ENCODE peak calls at places on chromosomes 3 and 15, in six cellular contexts. S is body of pancreas, W is psoas muscle, F is foreskin keratinocyte, Q is left ventricle myocardium inferior, B is uterus. P is an unnamed sample.
A peak's percentile ranks its signal among the peaks of the same experiment; 100 is the strongest.

GRCh38 chr15:82551646-82552247 is 11.5 kb upstream of the RPS17 start:
- DNase-seq in S (no peak), F (peak; percentile 85), Q (no peak), B (no peak), W (no peak), P (no peak)

GRCh38 chr15:32688151-32688639 is 29.6 kb upstream of the GREM1 start:
- DNase-seq in W (no peak), F (peak; percentile 85), B (no peak), S (peak; percentile 75), Q (no peak), P (no peak)

GRCh38 chr3:159711560-159712333 is 276.9 kb upstream of the IL12A start:
- DNase-seq in S (no peak), W (peak; percentile 17), Q (peak; percentile 22), F (peak; percentile 77), B (peak; percentile 17), P (no peak)

GRCh38 chr3:45179163-45179562 is 33.0 kb upstream of the CDCP1 start:
- DNase-seq in Q (no peak), W (no peak), S (no peak), B (no peak), F (no peak), P (no peak)

GRCh38 chr3:141072950-141073349 is 21.8 kb downstream of the SPSB4 start:
- DNase-seq in B (no peak), Q (no peak), S (no peak), F (no peak), W (no peak), P (no peak)

GRCh38 chr3:124203292-124203691 is 211.4 kb upstream of the ROPN1 start:
- DNase-seq in F (no peak), S (no peak), Q (no peak), B (no peak), W (no peak), P (no peak)

GRCh38 chr15:77784361-77785292 is 151.9 kb upstream of the LINGO1 start:
- DNase-seq in F (no peak), W (no peak), B (no peak), Q (no peak), S (no peak), P (no peak)

GRCh38 chr3:33636125-33636855 is 81.8 kb downstream of the CLASP2 start:
- DNase-seq in W (no peak), B (no peak), Q (no peak), F (peak; percentile 22), S (no peak), P (no peak)

GRCh38 chr3:168322941-168323340 is 227.2 kb upstream of the GOLIM4 start:
- DNase-seq in Q (no peak), B (no peak), S (no peak), W (no peak), F (no peak), P (no peak)

GRCh38 chr3:59212128-59212764 is 162.4 kb upstream of the CFAP20DC start:
- DNase-seq in S (no peak), Q (no peak), B (no peak), F (peak; percentile 67), W (no peak), P (no peak)
- H3K4me1 ChIP-seq in S (no peaks in the 10 kb centered on the region), Q (no peaks in the 10 kb centered on the region), B (no peaks in the 10 kb centered on the region), F (peaks cover 7% of the 10 kb centered on the region), W (no peaks in the 10 kb centered on the region), P (no peaks in the 10 kb centered on the region)

GRCh38 chr15:101107625-101108457 is 144.0 kb downstream of the CHSY1 start:
- DNase-seq in B (no peak), W (no peak), S (no peak), Q (no peak), F (no peak), P (no peak)

GRCh38 chr15:101108791-101109190 is 143.1 kb downstream of the CHSY1 start:
- DNase-seq in W (no peak), B (no peak), S (no peak), Q (no peak), F (no peak), P (no peak)

GRCh38 chr15:101107101-101107500 is 144.7 kb downstream of the CHSY1 start:
- DNase-seq in W (no peak), S (no peak), F (no peak), B (no peak), Q (no peak), P (no peak)

GRCh38 chr15:101110681-101111569 is 140.9 kb downstream of the CHSY1 start:
- DNase-seq in B (no peak), Q (peak; percentile 53), S (no peak), F (no peak), W (no peak), P (no peak)

GRCh38 chr15:101108458-101108775 is 143.4 kb downstream of the CHSY1 start:
- DNase-seq in B (no peak), F (no peak), W (no peak), Q (no peak), S (no peak), P (no peak)
- H3K27ac ChIP-seq in B (no peak overlapping the region), F (no peak overlapping the region), W (no peak overlapping the region), Q (no peak overlapping the region), S (no peak overlapping the region), P (no peak overlapping the region)

GRCh38 chr3:59994720-59995304 is 945.0 kb upstream of the CFAP20DC start:
- DNase-seq in W (no peak), Q (no peak), B (no peak), F (no peak), S (no peak), P (no peak)

GRCh38 chr3:60001369-60001768 is 951.5 kb upstream of the CFAP20DC start:
- DNase-seq in Q (no peak), B (no peak), F (no peak), W (no peak), S (no peak), P (no peak)

GRCh38 chr3:59995563-59995962 is 945.7 kb upstream of the CFAP20DC start:
- DNase-seq in Q (no peak), B (no peak), W (no peak), S (no peak), F (no peak), P (no peak)

GRCh38 chr3:59998040-59998439 is 948.2 kb upstream of the CFAP20DC start:
- DNase-seq in S (no peak), Q (no peak), F (no peak), W (no peak), B (no peak), P (no peak)

GRCh38 chr3:60000311-60001105 is 950.7 kb upstream of the CFAP20DC start:
- DNase-seq in Q (no peak), F (no peak), S (no peak), B (no peak), W (no peak), P (no peak)
- H3K4me1 ChIP-seq in Q (no peaks in the 10 kb centered on the region), F (no peaks in the 10 kb centered on the region), S (no peaks in the 10 kb centered on the region), B (no peaks in the 10 kb centered on the region), W (no peaks in the 10 kb centered on the region), P (no peaks in the 10 kb centered on the region)

GRCh38 chr15:66740802-66741201 is 38.8 kb downstream of the SMAD6 start:
- DNase-seq in B (peak; percentile 90), W (peak; percentile 55), Q (peak; percentile 55), S (no peak), F (no peak), P (no peak)
- H3K27ac ChIP-seq in B (peak overlapping the region; percentile 52), W (no peak overlapping the region), Q (no peak overlapping the region), S (no peak overlapping the region), F (no peak overlapping the region), P (no peak overlapping the region)

GRCh38 chr3:12463686-12464085 is 20.6 kb upstream of the TSEN2 start:
- DNase-seq in S (no peak), B (no peak), F (no peak), W (no peak), Q (no peak), P (no peak)
- H3K4me1 ChIP-seq in S (no peaks in the 10 kb centered on the region), B (no peaks in the 10 kb centered on the region), F (no peaks in the 10 kb centered on the region), W (no peaks in the 10 kb centered on the region), Q (peaks cover 29% of the 10 kb centered on the region), P (no peaks in the 10 kb centered on the region)

DNA sequence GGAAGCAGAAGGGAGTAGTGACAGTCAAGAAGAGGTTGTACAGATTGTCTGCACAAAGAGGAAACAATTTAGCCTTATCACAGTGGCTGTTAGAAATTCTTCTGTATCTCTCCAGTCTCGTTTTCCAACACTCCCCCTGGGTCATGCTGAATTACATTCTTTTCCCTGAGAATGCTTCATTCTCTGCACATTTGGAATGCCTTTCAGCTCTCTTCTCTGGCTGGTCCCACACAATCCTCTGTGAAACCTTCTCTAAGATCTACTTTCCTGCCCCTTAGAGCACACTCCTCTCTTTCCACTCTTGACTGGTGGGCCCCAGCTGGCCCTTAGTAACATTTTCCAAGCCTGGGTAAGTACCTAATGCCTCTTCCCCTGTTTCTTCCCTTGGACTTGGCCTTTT is 25.5 kb downstream of the HMCES start:
- DNase-seq in S (no peak), B (no peak), W (no peak), Q (no peak), F (no peak), P (no peak)
- H3K27ac ChIP-seq in S (no peak overlapping the region), B (peak overlapping the region; percentile 81), W (no peak overlapping the region), Q (peak overlapping the region; percentile 73), F (peak overlapping the region; percentile 95), P (no peak overlapping the region)

P was measured in effector memory CD4-positive, alpha-beta T cell.